ENCODE peak calls at places on chromosomes 13 and 19, in eight cellular contexts. One of them, this sample, is unnamed.

GRCh38 chr13:43284162-43284561 is 260.8 kb downstream of the DNAJC15 start:
- DNase-seq in breast epithelium: no peak
- DNase-seq in substantia nigra: no peak
- DNase-seq in amniotic stem cell: peak; percentile 63
- DNase-seq in hypothalamus: no peak
- DNase-seq in stimulated activated CD8-positive, alpha-beta memory T cell treated with anti-CD3 and anti-CD28 coated beads, Interleukin-4, amount 100 ng/mL, for 24 hours: no peak
- DNase-seq in caudate nucleus: no peak
- DNase-seq in activated CD4-positive, alpha-beta T cell treated with anti-CD3 and anti-CD28 coated beads, Interleukin-2, amount 50 U/mL, for 4 hours: no peak
- DNase-seq in this sample: no peak

GRCh38 chr13:104008571-104009435 is 942.6 kb upstream of the SLC10A2 start:
- DNase-seq in breast epithelium: no peak
- DNase-seq in substantia nigra: no peak
- DNase-seq in amniotic stem cell: no peak
- DNase-seq in hypothalamus: no peak
- DNase-seq in stimulated activated CD8-positive, alpha-beta memory T cell treated with anti-CD3 and anti-CD28 coated beads, Interleukin-4, amount 100 ng/mL, for 24 hours: no peak
- DNase-seq in caudate nucleus: no peak
- DNase-seq in activated CD4-positive, alpha-beta T cell treated with anti-CD3 and anti-CD28 coated beads, Interleukin-2, amount 50 U/mL, for 4 hours: no peak
- DNase-seq in this sample: no peak

GRCh38 chr13:21138561-21138960 is 37.8 kb downstream of the SKA3 start:
- DNase-seq in breast epithelium: no peak
- DNase-seq in substantia nigra: no peak
- DNase-seq in amniotic stem cell: no peak
- DNase-seq in hypothalamus: no peak
- DNase-seq in stimulated activated CD8-positive, alpha-beta memory T cell treated with anti-CD3 and anti-CD28 coated beads, Interleukin-4, amount 100 ng/mL, for 24 hours: no peak
- DNase-seq in caudate nucleus: no peak
- DNase-seq in activated CD4-positive, alpha-beta T cell treated with anti-CD3 and anti-CD28 coated beads, Interleukin-2, amount 50 U/mL, for 4 hours: no peak
- DNase-seq in this sample: no peak

GRCh38 chr13:30394798-30395191 is 27.5 kb upstream of the UBE2L5 start:
- DNase-seq in breast epithelium: no peak
- DNase-seq in substantia nigra: no peak
- DNase-seq in amniotic stem cell: no peak
- DNase-seq in hypothalamus: no peak
- DNase-seq in stimulated activated CD8-positive, alpha-beta memory T cell treated with anti-CD3 and anti-CD28 coated beads, Interleukin-4, amount 100 ng/mL, for 24 hours: no peak
- DNase-seq in caudate nucleus: no peak
- DNase-seq in activated CD4-positive, alpha-beta T cell treated with anti-CD3 and anti-CD28 coated beads, Interleukin-2, amount 50 U/mL, for 4 hours: no peak
- DNase-seq in this sample: no peak

GRCh38 chr13:94224670-94225069 is 254.8 kb downstream of the DCT start:
- DNase-seq in breast epithelium: no peak
- DNase-seq in substantia nigra: no peak
- DNase-seq in amniotic stem cell: no peak
- DNase-seq in hypothalamus: no peak
- DNase-seq in stimulated activated CD8-positive, alpha-beta memory T cell treated with anti-CD3 and anti-CD28 coated beads, Interleukin-4, amount 100 ng/mL, for 24 hours: no peak
- DNase-seq in caudate nucleus: no peak
- DNase-seq in activated CD4-positive, alpha-beta T cell treated with anti-CD3 and anti-CD28 coated beads, Interleukin-2, amount 50 U/mL, for 4 hours: no peak
- DNase-seq in this sample: no peak

GRCh38 chr19:48419158-48419920 is 25.9 kb downstream of the GRIN2D start:
- DNase-seq in breast epithelium: no peak
- DNase-seq in substantia nigra: no peak
- DNase-seq in amniotic stem cell: no peak
- DNase-seq in hypothalamus: no peak
- DNase-seq in stimulated activated CD8-positive, alpha-beta memory T cell treated with anti-CD3 and anti-CD28 coated beads, Interleukin-4, amount 100 ng/mL, for 24 hours: peak; percentile 70
- DNase-seq in caudate nucleus: no peak
- DNase-seq in activated CD4-positive, alpha-beta T cell treated with anti-CD3 and anti-CD28 coated beads, Interleukin-2, amount 50 U/mL, for 4 hours: peak; percentile 57
- DNase-seq in this sample: no peak

GRCh38 chr19:8208710-8209110 is 460 bp upstream of the CERS4 start:
- DNase-seq in breast epithelium: peak; percentile 73
- DNase-seq in substantia nigra: peak; percentile 90
- DNase-seq in amniotic stem cell: no peak
- DNase-seq in hypothalamus: no peak
- DNase-seq in stimulated activated CD8-positive, alpha-beta memory T cell treated with anti-CD3 and anti-CD28 coated beads, Interleukin-4, amount 100 ng/mL, for 24 hours: no peak
- DNase-seq in caudate nucleus: peak; percentile 51
- DNase-seq in activated CD4-positive, alpha-beta T cell treated with anti-CD3 and anti-CD28 coated beads, Interleukin-2, amount 50 U/mL, for 4 hours: no peak
- DNase-seq in this sample: no peak

GRCh38 chr19:6744381-6745288 is 5.2 kb downstream of the TRIP10 start:
- DNase-seq in breast epithelium: peak; percentile 93
- DNase-seq in substantia nigra: no peak
- DNase-seq in amniotic stem cell: peak; percentile 62
- DNase-seq in hypothalamus: peak; percentile 32
- DNase-seq in stimulated activated CD8-positive, alpha-beta memory T cell treated with anti-CD3 and anti-CD28 coated beads, Interleukin-4, amount 100 ng/mL, for 24 hours: no peak
- DNase-seq in caudate nucleus: peak; percentile 26
- DNase-seq in activated CD4-positive, alpha-beta T cell treated with anti-CD3 and anti-CD28 coated beads, Interleukin-2, amount 50 U/mL, for 4 hours: no peak
- DNase-seq in this sample: peak; percentile 58

GRCh38 chr13:57787058-57787791 is 155.7 kb downstream of the PCDH17 start:
- DNase-seq in breast epithelium: no peak
- DNase-seq in substantia nigra: no peak
- DNase-seq in amniotic stem cell: no peak
- DNase-seq in hypothalamus: no peak
- DNase-seq in stimulated activated CD8-positive, alpha-beta memory T cell treated with anti-CD3 and anti-CD28 coated beads, Interleukin-4, amount 100 ng/mL, for 24 hours: no peak
- DNase-seq in caudate nucleus: no peak
- DNase-seq in activated CD4-positive, alpha-beta T cell treated with anti-CD3 and anti-CD28 coated beads, Interleukin-2, amount 50 U/mL, for 4 hours: no peak
- DNase-seq in this sample: no peak

GRCh38 chr13:91498298-91498697 is 99.9 kb downstream of the GPC5 start:
- DNase-seq in breast epithelium: no peak
- DNase-seq in substantia nigra: no peak
- DNase-seq in amniotic stem cell: no peak
- DNase-seq in hypothalamus: no peak
- DNase-seq in stimulated activated CD8-positive, alpha-beta memory T cell treated with anti-CD3 and anti-CD28 coated beads, Interleukin-4, amount 100 ng/mL, for 24 hours: no peak
- DNase-seq in caudate nucleus: no peak
- DNase-seq in activated CD4-positive, alpha-beta T cell treated with anti-CD3 and anti-CD28 coated beads, Interleukin-2, amount 50 U/mL, for 4 hours: no peak
- DNase-seq in this sample: no peak

GRCh38 chr13:78309497-78310180 is 293.7 kb downstream of the POU4F1 start:
- DNase-seq in breast epithelium: no peak
- DNase-seq in substantia nigra: no peak
- DNase-seq in amniotic stem cell: no peak
- DNase-seq in hypothalamus: no peak
- DNase-seq in stimulated activated CD8-positive, alpha-beta memory T cell treated with anti-CD3 and anti-CD28 coated beads, Interleukin-4, amount 100 ng/mL, for 24 hours: no peak
- DNase-seq in caudate nucleus: no peak
- DNase-seq in activated CD4-positive, alpha-beta T cell treated with anti-CD3 and anti-CD28 coated beads, Interleukin-2, amount 50 U/mL, for 4 hours: no peak
- DNase-seq in this sample: no peak

GRCh38 chr19:5436101-5436947 is 18.9 kb upstream of the ZNRF4 start:
- DNase-seq in breast epithelium: no peak
- DNase-seq in substantia nigra: no peak
- DNase-seq in amniotic stem cell: peak; percentile 25
- DNase-seq in hypothalamus: peak; percentile 46
- DNase-seq in stimulated activated CD8-positive, alpha-beta memory T cell treated with anti-CD3 and anti-CD28 coated beads, Interleukin-4, amount 100 ng/mL, for 24 hours: no peak
- DNase-seq in caudate nucleus: peak; percentile 0
- DNase-seq in activated CD4-positive, alpha-beta T cell treated with anti-CD3 and anti-CD28 coated beads, Interleukin-2, amount 50 U/mL, for 4 hours: no peak
- DNase-seq in this sample: peak; percentile 84

GRCh38 chr19:2474232-2475017 is 1.5 kb upstream of the GADD45B start:
- DNase-seq in breast epithelium: peak; percentile 84
- DNase-seq in substantia nigra: peak; percentile 44
- DNase-seq in amniotic stem cell: peak; percentile 81
- DNase-seq in hypothalamus: no peak
- DNase-seq in stimulated activated CD8-positive, alpha-beta memory T cell treated with anti-CD3 and anti-CD28 coated beads, Interleukin-4, amount 100 ng/mL, for 24 hours: peak; percentile 93
- DNase-seq in caudate nucleus: peak; percentile 41
- DNase-seq in activated CD4-positive, alpha-beta T cell treated with anti-CD3 and anti-CD28 coated beads, Interleukin-2, amount 50 U/mL, for 4 hours: peak; percentile 90
- DNase-seq in this sample: peak; percentile 78

GRCh38 chr13:27643334-27644158 is 21.9 kb downstream of the POLR1D start:
- DNase-seq in breast epithelium: no peak
- DNase-seq in substantia nigra: no peak
- DNase-seq in amniotic stem cell: no peak
- DNase-seq in hypothalamus: no peak
- DNase-seq in stimulated activated CD8-positive, alpha-beta memory T cell treated with anti-CD3 and anti-CD28 coated beads, Interleukin-4, amount 100 ng/mL, for 24 hours: no peak
- DNase-seq in caudate nucleus: no peak
- DNase-seq in activated CD4-positive, alpha-beta T cell treated with anti-CD3 and anti-CD28 coated beads, Interleukin-2, amount 50 U/mL, for 4 hours: no peak
- DNase-seq in this sample: no peak

GRCh38 chr19:5903054-5903501 is 512 bp downstream of the NDUFA11 start:
- DNase-seq in breast epithelium: no peak
- DNase-seq in substantia nigra: no peak
- DNase-seq in amniotic stem cell: no peak
- DNase-seq in hypothalamus: no peak
- DNase-seq in stimulated activated CD8-positive, alpha-beta memory T cell treated with anti-CD3 and anti-CD28 coated beads, Interleukin-4, amount 100 ng/mL, for 24 hours: no peak
- DNase-seq in caudate nucleus: no peak
- DNase-seq in activated CD4-positive, alpha-beta T cell treated with anti-CD3 and anti-CD28 coated beads, Interleukin-2, amount 50 U/mL, for 4 hours: no peak
- DNase-seq in this sample: no peak

GRCh38 chr19:4374451-4375163 is 25.7 kb downstream of the SH3GL1 start:
- DNase-seq in breast epithelium: no peak
- DNase-seq in substantia nigra: no peak
- DNase-seq in amniotic stem cell: peak; percentile 55
- DNase-seq in hypothalamus: no peak
- DNase-seq in stimulated activated CD8-positive, alpha-beta memory T cell treated with anti-CD3 and anti-CD28 coated beads, Interleukin-4, amount 100 ng/mL, for 24 hours: no peak
- DNase-seq in caudate nucleus: no peak
- DNase-seq in activated CD4-positive, alpha-beta T cell treated with anti-CD3 and anti-CD28 coated beads, Interleukin-2, amount 50 U/mL, for 4 hours: no peak
- DNase-seq in this sample: no peak

GRCh38 chr13:111857846-111858560 is 208.9 kb upstream of the SOX1 start:
- DNase-seq in breast epithelium: no peak
- DNase-seq in substantia nigra: no peak
- DNase-seq in amniotic stem cell: no peak
- DNase-seq in hypothalamus: no peak
- DNase-seq in stimulated activated CD8-positive, alpha-beta memory T cell treated with anti-CD3 and anti-CD28 coated beads, Interleukin-4, amount 100 ng/mL, for 24 hours: no peak
- DNase-seq in caudate nucleus: no peak
- DNase-seq in activated CD4-positive, alpha-beta T cell treated with anti-CD3 and anti-CD28 coated beads, Interleukin-2, amount 50 U/mL, for 4 hours: no peak
- DNase-seq in this sample: no peak

GRCh38 chr13:40077396-40078027 is 422.1 kb downstream of the COG6 start:
- DNase-seq in breast epithelium: no peak
- DNase-seq in substantia nigra: no peak
- DNase-seq in amniotic stem cell: no peak
- DNase-seq in hypothalamus: no peak
- DNase-seq in stimulated activated CD8-positive, alpha-beta memory T cell treated with anti-CD3 and anti-CD28 coated beads, Interleukin-4, amount 100 ng/mL, for 24 hours: no peak
- DNase-seq in caudate nucleus: no peak
- DNase-seq in activated CD4-positive, alpha-beta T cell treated with anti-CD3 and anti-CD28 coated beads, Interleukin-2, amount 50 U/mL, for 4 hours: no peak
- DNase-seq in this sample: no peak

GRCh38 chr19:4730740-4731171 is 7.1 kb upstream of the DPP9 start:
- DNase-seq in breast epithelium: no peak
- DNase-seq in substantia nigra: no peak
- DNase-seq in amniotic stem cell: no peak
- DNase-seq in hypothalamus: no peak
- DNase-seq in stimulated activated CD8-positive, alpha-beta memory T cell treated with anti-CD3 and anti-CD28 coated beads, Interleukin-4, amount 100 ng/mL, for 24 hours: peak; percentile 39
- DNase-seq in caudate nucleus: no peak
- DNase-seq in activated CD4-positive, alpha-beta T cell treated with anti-CD3 and anti-CD28 coated beads, Interleukin-2, amount 50 U/mL, for 4 hours: peak; percentile 65
- DNase-seq in this sample: peak; percentile 20

GRCh38 chr13:85728831-85729230 is 70.4 kb downstream of the SLITRK6 start:
- DNase-seq in breast epithelium: no peak
- DNase-seq in substantia nigra: no peak
- DNase-seq in amniotic stem cell: no peak
- DNase-seq in hypothalamus: no peak
- DNase-seq in stimulated activated CD8-positive, alpha-beta memory T cell treated with anti-CD3 and anti-CD28 coated beads, Interleukin-4, amount 100 ng/mL, for 24 hours: no peak
- DNase-seq in caudate nucleus: no peak
- DNase-seq in activated CD4-positive, alpha-beta T cell treated with anti-CD3 and anti-CD28 coated beads, Interleukin-2, amount 50 U/mL, for 4 hours: no peak
- DNase-seq in this sample: no peak

GRCh38 chr19:44879309-44880065 is 11.6 kb upstream of the TOMM40 start:
- DNase-seq in breast epithelium: no peak
- DNase-seq in substantia nigra: no peak
- DNase-seq in amniotic stem cell: no peak
- DNase-seq in hypothalamus: no peak
- DNase-seq in stimulated activated CD8-positive, alpha-beta memory T cell treated with anti-CD3 and anti-CD28 coated beads, Interleukin-4, amount 100 ng/mL, for 24 hours: no peak
- DNase-seq in caudate nucleus: no peak
- DNase-seq in activated CD4-positive, alpha-beta T cell treated with anti-CD3 and anti-CD28 coated beads, Interleukin-2, amount 50 U/mL, for 4 hours: no peak
- DNase-seq in this sample: no peak

GRCh38 chr19:35518313-35518712 is 4.9 kb upstream of the DMKN start:
- DNase-seq in breast epithelium: no peak
- DNase-seq in substantia nigra: no peak
- DNase-seq in amniotic stem cell: peak; percentile 61
- DNase-seq in hypothalamus: no peak
- DNase-seq in stimulated activated CD8-positive, alpha-beta memory T cell treated with anti-CD3 and anti-CD28 coated beads, Interleukin-4, amount 100 ng/mL, for 24 hours: no peak
- DNase-seq in caudate nucleus: no peak
- DNase-seq in activated CD4-positive, alpha-beta T cell treated with anti-CD3 and anti-CD28 coated beads, Interleukin-2, amount 50 U/mL, for 4 hours: no peak
- DNase-seq in this sample: no peak

GRCh38 chr19:40274585-40275544 is 10.3 kb downstream of the AKT2 start:
- DNase-seq in breast epithelium: no peak
- DNase-seq in substantia nigra: no peak
- DNase-seq in amniotic stem cell: no peak
- DNase-seq in hypothalamus: no peak
- DNase-seq in stimulated activated CD8-positive, alpha-beta memory T cell treated with anti-CD3 and anti-CD28 coated beads, Interleukin-4, amount 100 ng/mL, for 24 hours: peak; percentile 16
- DNase-seq in caudate nucleus: no peak
- DNase-seq in activated CD4-positive, alpha-beta T cell treated with anti-CD3 and anti-CD28 coated beads, Interleukin-2, amount 50 U/mL, for 4 hours: peak; percentile 12
- DNase-seq in this sample: no peak

GRCh38 chr19:42095814-42096230 is 19.9 kb downstream of the ZNF574 start:
- DNase-seq in breast epithelium: no peak
- DNase-seq in substantia nigra: no peak
- DNase-seq in amniotic stem cell: no peak
- DNase-seq in hypothalamus: no peak
- DNase-seq in stimulated activated CD8-positive, alpha-beta memory T cell treated with anti-CD3 and anti-CD28 coated beads, Interleukin-4, amount 100 ng/mL, for 24 hours: no peak
- DNase-seq in caudate nucleus: no peak
- DNase-seq in activated CD4-positive, alpha-beta T cell treated with anti-CD3 and anti-CD28 coated beads, Interleukin-2, amount 50 U/mL, for 4 hours: no peak
- DNase-seq in this sample: no peak

GRCh38 chr13:40485611-40486517 is 180.6 kb downstream of the FOXO1 start:
- DNase-seq in breast epithelium: no peak
- DNase-seq in substantia nigra: no peak
- DNase-seq in amniotic stem cell: no peak
- DNase-seq in hypothalamus: no peak
- DNase-seq in stimulated activated CD8-positive, alpha-beta memory T cell treated with anti-CD3 and anti-CD28 coated beads, Interleukin-4, amount 100 ng/mL, for 24 hours: peak; percentile 40
- DNase-seq in caudate nucleus: no peak
- DNase-seq in activated CD4-positive, alpha-beta T cell treated with anti-CD3 and anti-CD28 coated beads, Interleukin-2, amount 50 U/mL, for 4 hours: peak; percentile 67
- DNase-seq in this sample: no peak

GRCh38 chr19:40613669-40614594 is 12.8 kb downstream of the LTBP4 start:
- DNase-seq in breast epithelium: peak; percentile 76
- DNase-seq in substantia nigra: no peak
- DNase-seq in amniotic stem cell: peak; percentile 34
- DNase-seq in hypothalamus: no peak
- DNase-seq in stimulated activated CD8-positive, alpha-beta memory T cell treated with anti-CD3 and anti-CD28 coated beads, Interleukin-4, amount 100 ng/mL, for 24 hours: peak; percentile 75
- DNase-seq in caudate nucleus: no peak
- DNase-seq in activated CD4-positive, alpha-beta T cell treated with anti-CD3 and anti-CD28 coated beads, Interleukin-2, amount 50 U/mL, for 4 hours: peak; percentile 90
- DNase-seq in this sample: peak; percentile 100

GRCh38 chr13:79631260-79631659 is 150.3 kb downstream of the NDFIP2 start:
- DNase-seq in breast epithelium: no peak
- DNase-seq in substantia nigra: no peak
- DNase-seq in amniotic stem cell: peak; percentile 93
- DNase-seq in hypothalamus: no peak
- DNase-seq in stimulated activated CD8-positive, alpha-beta memory T cell treated with anti-CD3 and anti-CD28 coated beads, Interleukin-4, amount 100 ng/mL, for 24 hours: no peak
- DNase-seq in caudate nucleus: no peak
- DNase-seq in activated CD4-positive, alpha-beta T cell treated with anti-CD3 and anti-CD28 coated beads, Interleukin-2, amount 50 U/mL, for 4 hours: no peak
- DNase-seq in this sample: no peak

GRCh38 chr19:38452430-38453366 is 19.2 kb downstream of the RYR1 start:
- DNase-seq in breast epithelium: no peak
- DNase-seq in substantia nigra: no peak
- DNase-seq in amniotic stem cell: no peak
- DNase-seq in hypothalamus: no peak
- DNase-seq in stimulated activated CD8-positive, alpha-beta memory T cell treated with anti-CD3 and anti-CD28 coated beads, Interleukin-4, amount 100 ng/mL, for 24 hours: no peak
- DNase-seq in caudate nucleus: no peak
- DNase-seq in activated CD4-positive, alpha-beta T cell treated with anti-CD3 and anti-CD28 coated beads, Interleukin-2, amount 50 U/mL, for 4 hours: no peak
- DNase-seq in this sample: no peak

GRCh38 chr13:112722433-112723250 is 32.8 kb downstream of the ATP11A start:
- DNase-seq in breast epithelium: no peak
- DNase-seq in substantia nigra: no peak
- DNase-seq in amniotic stem cell: peak; percentile 30
- DNase-seq in hypothalamus: no peak
- DNase-seq in stimulated activated CD8-positive, alpha-beta memory T cell treated with anti-CD3 and anti-CD28 coated beads, Interleukin-4, amount 100 ng/mL, for 24 hours: no peak
- DNase-seq in caudate nucleus: no peak
- DNase-seq in activated CD4-positive, alpha-beta T cell treated with anti-CD3 and anti-CD28 coated beads, Interleukin-2, amount 50 U/mL, for 4 hours: no peak
- DNase-seq in this sample: no peak

GRCh38 chr13:72983085-72983768 is 75.6 kb upstream of the KLF5 start:
- DNase-seq in breast epithelium: no peak
- DNase-seq in substantia nigra: no peak
- DNase-seq in amniotic stem cell: peak; percentile 75
- DNase-seq in hypothalamus: no peak
- DNase-seq in stimulated activated CD8-positive, alpha-beta memory T cell treated with anti-CD3 and anti-CD28 coated beads, Interleukin-4, amount 100 ng/mL, for 24 hours: no peak
- DNase-seq in caudate nucleus: no peak
- DNase-seq in activated CD4-positive, alpha-beta T cell treated with anti-CD3 and anti-CD28 coated beads, Interleukin-2, amount 50 U/mL, for 4 hours: no peak
- DNase-seq in this sample: no peak

GRCh38 chr19:12783226-12783848 is 7.9 kb upstream of the JUNB start:
- DNase-seq in breast epithelium: no peak
- DNase-seq in substantia nigra: no peak
- DNase-seq in amniotic stem cell: no peak
- DNase-seq in hypothalamus: no peak
- DNase-seq in stimulated activated CD8-positive, alpha-beta memory T cell treated with anti-CD3 and anti-CD28 coated beads, Interleukin-4, amount 100 ng/mL, for 24 hours: peak; percentile 47
- DNase-seq in caudate nucleus: no peak
- DNase-seq in activated CD4-positive, alpha-beta T cell treated with anti-CD3 and anti-CD28 coated beads, Interleukin-2, amount 50 U/mL, for 4 hours: no peak
- DNase-seq in this sample: no peak

GRCh38 chr13:45333973-45334922 is 6.7 kb downstream of the TPT1 start:
- DNase-seq in breast epithelium: no peak
- DNase-seq in substantia nigra: no peak
- DNase-seq in amniotic stem cell: no peak
- DNase-seq in hypothalamus: no peak
- DNase-seq in stimulated activated CD8-positive, alpha-beta memory T cell treated with anti-CD3 and anti-CD28 coated beads, Interleukin-4, amount 100 ng/mL, for 24 hours: no peak
- DNase-seq in caudate nucleus: no peak
- DNase-seq in activated CD4-positive, alpha-beta T cell treated with anti-CD3 and anti-CD28 coated beads, Interleukin-2, amount 50 U/mL, for 4 hours: peak; percentile 27
- DNase-seq in this sample: no peak

GRCh38 chr13:21913010-21913409 is 242.1 kb downstream of the FGF9 start:
- DNase-seq in breast epithelium: no peak
- DNase-seq in substantia nigra: no peak
- DNase-seq in amniotic stem cell: no peak
- DNase-seq in hypothalamus: no peak
- DNase-seq in stimulated activated CD8-positive, alpha-beta memory T cell treated with anti-CD3 and anti-CD28 coated beads, Interleukin-4, amount 100 ng/mL, for 24 hours: no peak
- DNase-seq in caudate nucleus: no peak
- DNase-seq in activated CD4-positive, alpha-beta T cell treated with anti-CD3 and anti-CD28 coated beads, Interleukin-2, amount 50 U/mL, for 4 hours: no peak
- DNase-seq in this sample: no peak

This sample was measured in NCI-H345.